ENCODE peak calls at places on chromosomes 12 and 14, in five cellular contexts. One of them, this sample, is unnamed. For H3K9me3, the result is how much of the 10 kb centered on the place peaks cover.

GRCh38 chr12:98821849-98822248 is 176.8 kb downstream of the APAF1 start:
- DNase-seq in CD8-positive, alpha-beta T cell: no peak
- DNase-seq in right lobe of liver: no peak
- DNase-seq in pancreas: no peak
- DNase-seq in ovary: peak
- DNase-seq in this sample: no peak

GRCh38 chr14:68466491-68466977 is 326.3 kb downstream of the ZFP36L1 start:
- DNase-seq in pancreas: no peak
- DNase-seq in ovary: no peak
- DNase-seq in right lobe of liver: no peak
- DNase-seq in CD8-positive, alpha-beta T cell: no peak
- DNase-seq in this sample: peak

GRCh38 chr14:56081139-56081538 is 37.1 kb upstream of the PELI2 start:
- DNase-seq in CD8-positive, alpha-beta T cell: no peak
- DNase-seq in pancreas: no peak
- DNase-seq in right lobe of liver: no peak
- DNase-seq in ovary: no peak
- DNase-seq in this sample: no peak

GRCh38 chr14:106277503-106277902 is 751.1 kb downstream of the TMEM121 start:
- DNase-seq in ovary: no peak
- DNase-seq in pancreas: no peak
- DNase-seq in CD8-positive, alpha-beta T cell: no peak
- DNase-seq in right lobe of liver: no peak
- DNase-seq in this sample: no peak

GRCh38 chr14:85444685-85445084 is 85.3 kb upstream of the FLRT2 start:
- DNase-seq in CD8-positive, alpha-beta T cell: no peak
- DNase-seq in right lobe of liver: no peak
- DNase-seq in ovary: no peak
- DNase-seq in pancreas: no peak
- DNase-seq in this sample: no peak

GRCh38 chr12:109723311-109723791 is 9.7 kb downstream of the FAM222A start:
- DNase-seq in CD8-positive, alpha-beta T cell: no peak
- DNase-seq in pancreas: peak
- DNase-seq in ovary: no peak
- DNase-seq in right lobe of liver: peak
- DNase-seq in this sample: no peak

GRCh38 chr12:26143291-26143690 is 18.5 kb upstream of the BHLHE41 start:
- DNase-seq in right lobe of liver: no peak
- DNase-seq in ovary: no peak
- DNase-seq in pancreas: no peak
- DNase-seq in CD8-positive, alpha-beta T cell: no peak
- DNase-seq in this sample: no peak

GRCh38 chr12:28787151-28787550 is 361.9 kb upstream of the FAR2 start:
- DNase-seq in right lobe of liver: no peak
- DNase-seq in pancreas: no peak
- DNase-seq in CD8-positive, alpha-beta T cell: no peak
- DNase-seq in ovary: no peak
- DNase-seq in this sample: no peak

GRCh38 chr12:117119592-117120198 is 20.5 kb upstream of the TESC start:
- DNase-seq in right lobe of liver: no peak
- DNase-seq in pancreas: no peak
- DNase-seq in ovary: no peak
- DNase-seq in CD8-positive, alpha-beta T cell: no peak
- DNase-seq in this sample: no peak

GRCh38 chr12:54587315-54587821 is 1.1 kb downstream of the PPP1R1A start:
- DNase-seq in pancreas: no peak
- DNase-seq in ovary: peak
- DNase-seq in right lobe of liver: peak
- DNase-seq in CD8-positive, alpha-beta T cell: no peak
- DNase-seq in this sample: no peak

GRCh38 chr12:69553626-69554248 is 31.5 kb upstream of the CCT2 start:
- DNase-seq in CD8-positive, alpha-beta T cell: no peak
- DNase-seq in right lobe of liver: no peak
- DNase-seq in pancreas: no peak
- DNase-seq in ovary: no peak
- DNase-seq in this sample: no peak

GRCh38 chr12:121711925-121712461 is 559 bp upstream of the TMEM120B start:
- DNase-seq in right lobe of liver: peak
- DNase-seq in ovary: no peak
- DNase-seq in pancreas: peak
- DNase-seq in CD8-positive, alpha-beta T cell: no peak
- DNase-seq in this sample: no peak

GRCh38 chr14:69356903-69357543 is 41.1 kb downstream of the ERH start:
- DNase-seq in right lobe of liver: no peak
- DNase-seq in pancreas: no peak
- DNase-seq in ovary: no peak
- DNase-seq in CD8-positive, alpha-beta T cell: no peak
- DNase-seq in this sample: no peak

DNA sequence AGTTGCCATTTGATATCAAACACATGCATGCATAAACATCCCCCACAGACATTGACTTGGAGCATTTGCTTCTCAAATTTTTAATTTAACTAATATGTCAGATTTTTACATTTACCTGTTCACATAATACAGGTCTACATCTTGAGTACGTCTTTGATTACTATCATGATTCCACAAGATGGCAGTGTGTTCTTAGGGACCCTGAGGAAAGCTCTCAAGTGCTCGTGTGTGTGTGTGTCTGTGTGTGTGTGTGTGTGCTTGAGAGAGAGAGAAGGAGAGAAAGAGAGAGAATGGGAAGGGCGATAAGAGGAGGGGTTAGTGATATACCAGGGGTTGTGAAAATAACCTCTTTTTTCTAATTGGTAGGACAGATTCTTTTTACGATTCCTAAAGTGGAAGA is 167.1 kb upstream of the OR4E1 start:
- DNase-seq in ovary: no peak
- DNase-seq in right lobe of liver: no peak
- DNase-seq in CD8-positive, alpha-beta T cell: no peak
- DNase-seq in pancreas: no peak
- DNase-seq in this sample: no peak
- TF ChIP-seq CTCF in ovary: no peak
- TF ChIP-seq CTCF in right lobe of liver: no peak
- TF ChIP-seq CTCF in CD8-positive, alpha-beta T cell: no peak
- TF ChIP-seq CTCF in pancreas: no peak
- TF ChIP-seq CTCF in this sample: peak

DNA sequence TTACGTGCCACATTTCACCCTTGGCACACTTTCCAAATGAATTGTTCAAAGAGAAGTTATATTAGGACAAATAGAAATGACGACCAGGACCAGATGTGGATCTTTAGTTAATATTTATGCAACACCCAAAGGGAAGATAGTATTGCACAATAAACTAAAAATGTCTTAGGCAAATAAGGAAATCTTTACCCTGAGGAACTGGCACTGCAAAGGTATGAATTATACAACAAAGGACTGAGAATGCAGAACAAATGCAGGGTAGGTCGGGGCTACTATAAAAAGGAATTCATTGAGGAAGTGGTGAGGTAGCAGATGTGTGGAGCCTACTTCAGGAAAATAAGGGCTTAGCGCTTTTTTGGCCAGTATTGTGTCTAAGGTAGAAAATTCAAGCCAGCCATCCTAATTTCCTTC is 3.9 kb upstream of the TMTC2 start:
- DNase-seq in ovary: no peak
- DNase-seq in CD8-positive, alpha-beta T cell: no peak
- DNase-seq in right lobe of liver: no peak
- DNase-seq in pancreas: no peak
- DNase-seq in this sample: no peak
- H3K27ac ChIP-seq in ovary: no peak
- H3K27ac ChIP-seq in CD8-positive, alpha-beta T cell: no peak
- H3K27ac ChIP-seq in right lobe of liver: no peak
- H3K27ac ChIP-seq in pancreas: peak
- H3K27ac ChIP-seq in this sample: no peak

GRCh38 chr14:84237881-84238280 is 1292.1 kb upstream of the FLRT2 start:
- DNase-seq in CD8-positive, alpha-beta T cell: no peak
- DNase-seq in ovary: no peak
- DNase-seq in right lobe of liver: no peak
- DNase-seq in pancreas: no peak
- DNase-seq in this sample: no peak
- H3K9me3 ChIP-seq in CD8-positive, alpha-beta T cell: under half
- H3K9me3 ChIP-seq in ovary: under half
- H3K9me3 ChIP-seq in right lobe of liver: under half
- H3K9me3 ChIP-seq in pancreas: under half
- H3K9me3 ChIP-seq in this sample: under half

GRCh38 chr12:17588968-17589367 is 501.0 kb downstream of the RERGL start:
- DNase-seq in pancreas: no peak
- DNase-seq in ovary: no peak
- DNase-seq in right lobe of liver: no peak
- DNase-seq in CD8-positive, alpha-beta T cell: no peak
- DNase-seq in this sample: no peak
- TF ChIP-seq CTCF in pancreas: no peak
- TF ChIP-seq CTCF in ovary: no peak
- TF ChIP-seq CTCF in right lobe of liver: peak
- TF ChIP-seq CTCF in CD8-positive, alpha-beta T cell: no peak
- TF ChIP-seq CTCF in this sample: no peak

GRCh38 chr12:92140919-92141536 is 4.6 kb downstream of the BTG1 start:
- DNase-seq in CD8-positive, alpha-beta T cell: no peak
- DNase-seq in right lobe of liver: no peak
- DNase-seq in pancreas: no peak
- DNase-seq in ovary: no peak
- DNase-seq in this sample: no peak

GRCh38 chr12:92143280-92143679 is 2.4 kb downstream of the BTG1 start:
- DNase-seq in right lobe of liver: no peak
- DNase-seq in pancreas: no peak
- DNase-seq in CD8-positive, alpha-beta T cell: no peak
- DNase-seq in ovary: no peak
- DNase-seq in this sample: no peak

GRCh38 chr12:92142251-92142896 is 3.3 kb downstream of the BTG1 start:
- DNase-seq in pancreas: no peak
- DNase-seq in right lobe of liver: no peak
- DNase-seq in ovary: no peak
- DNase-seq in CD8-positive, alpha-beta T cell: no peak
- DNase-seq in this sample: no peak

GRCh38 chr12:92139634-92140555 is 5.8 kb downstream of the BTG1 start:
- DNase-seq in ovary: no peak
- DNase-seq in right lobe of liver: no peak
- DNase-seq in pancreas: no peak
- DNase-seq in CD8-positive, alpha-beta T cell: no peak
- DNase-seq in this sample: no peak

DNA sequence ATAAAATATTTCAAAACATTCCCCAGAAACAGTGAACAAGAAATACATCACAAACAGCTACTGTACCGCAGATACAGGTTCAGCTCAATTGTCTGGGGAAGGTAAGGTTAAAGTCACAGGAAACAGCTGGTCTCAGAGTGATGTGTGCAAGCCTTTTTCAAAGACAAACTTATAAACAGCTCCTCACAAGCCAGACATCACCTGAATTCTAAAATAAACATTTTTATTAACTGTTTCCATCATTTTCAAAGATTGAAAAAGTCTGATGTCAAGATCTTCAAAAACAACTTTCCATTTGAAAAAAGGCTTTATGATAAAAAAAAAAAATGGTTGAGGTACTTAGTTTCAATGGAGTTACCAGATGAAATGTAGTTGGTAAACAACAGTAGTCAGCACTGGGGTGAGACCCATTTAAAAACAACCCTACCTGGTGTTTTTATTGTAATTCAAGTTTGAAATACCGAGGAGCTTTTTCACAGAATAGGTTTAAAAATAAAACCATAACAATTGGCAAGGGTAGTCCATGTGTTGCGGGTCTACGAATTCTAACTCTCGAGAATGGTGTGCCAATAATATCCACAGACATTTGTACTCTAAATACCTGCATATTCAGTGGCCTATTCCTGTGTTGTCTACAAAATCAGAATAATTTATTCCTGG is 3.9 kb downstream of the BTG1 start:
- DNase-seq in pancreas: no peak
- DNase-seq in ovary: no peak
- DNase-seq in CD8-positive, alpha-beta T cell: no peak
- DNase-seq in right lobe of liver: no peak
- DNase-seq in this sample: no peak
- H3K27ac ChIP-seq in pancreas: peak
- H3K27ac ChIP-seq in ovary: no peak
- H3K27ac ChIP-seq in CD8-positive, alpha-beta T cell: peak
- H3K27ac ChIP-seq in right lobe of liver: peak
- H3K27ac ChIP-seq in this sample: peak

GRCh38 chr12:132952371-132953162 is 3.5 kb downstream of the ZNF605 start:
- DNase-seq in pancreas: no peak
- DNase-seq in right lobe of liver: no peak
- DNase-seq in CD8-positive, alpha-beta T cell: no peak
- DNase-seq in ovary: no peak
- DNase-seq in this sample: no peak
- H3K9me3 ChIP-seq in pancreas: under half
- H3K9me3 ChIP-seq in right lobe of liver: under half
- H3K9me3 ChIP-seq in CD8-positive, alpha-beta T cell: under half
- H3K9me3 ChIP-seq in ovary: under half
- H3K9me3 ChIP-seq in this sample: under half

GRCh38 chr12:49019435-49020317 is 1.1 kb upstream of the PRKAG1 start:
- DNase-seq in ovary: peak
- DNase-seq in pancreas: no peak
- DNase-seq in right lobe of liver: no peak
- DNase-seq in CD8-positive, alpha-beta T cell: no peak
- DNase-seq in this sample: no peak
- TF ChIP-seq CTCF in ovary: no peak
- TF ChIP-seq CTCF in pancreas: no peak
- TF ChIP-seq CTCF in right lobe of liver: no peak
- TF ChIP-seq CTCF in CD8-positive, alpha-beta T cell: no peak
- TF ChIP-seq CTCF in this sample: peak

GRCh38 chr12:106739815-106740552 is 34.5 kb upstream of the RIC8B start:
- DNase-seq in pancreas: no peak
- DNase-seq in ovary: no peak
- DNase-seq in CD8-positive, alpha-beta T cell: no peak
- DNase-seq in right lobe of liver: no peak
- DNase-seq in this sample: no peak
- H3K27ac ChIP-seq in pancreas: peak
- H3K27ac ChIP-seq in ovary: no peak
- H3K27ac ChIP-seq in CD8-positive, alpha-beta T cell: no peak
- H3K27ac ChIP-seq in right lobe of liver: no peak
- H3K27ac ChIP-seq in this sample: no peak

DNA sequence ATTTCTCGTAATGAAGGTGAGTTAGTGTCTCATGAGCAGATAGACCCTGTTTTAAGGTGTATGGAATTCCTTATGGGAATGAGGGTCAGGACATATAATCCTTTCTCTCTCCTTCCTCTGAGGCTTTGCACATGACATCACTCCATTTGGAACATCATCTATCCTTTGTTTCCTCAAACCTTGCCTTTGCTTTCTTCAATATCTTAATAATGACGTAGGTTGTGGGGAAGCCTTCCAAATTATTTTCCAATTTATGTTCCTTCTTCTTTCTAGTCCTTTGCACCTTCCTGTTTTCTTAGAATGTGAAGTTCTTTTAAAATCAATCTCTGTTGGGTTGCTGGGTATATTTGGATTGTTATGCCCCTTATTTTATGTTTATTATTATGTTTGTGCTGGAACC is 502.9 kb upstream of the STXBP6 start:
- DNase-seq in CD8-positive, alpha-beta T cell: no peak
- DNase-seq in ovary: no peak
- DNase-seq in pancreas: no peak
- DNase-seq in right lobe of liver: no peak
- DNase-seq in this sample: no peak
- H3K9me3 ChIP-seq in CD8-positive, alpha-beta T cell: under half
- H3K9me3 ChIP-seq in ovary: under half
- H3K9me3 ChIP-seq in pancreas: under half
- H3K9me3 ChIP-seq in right lobe of liver: under half
- H3K9me3 ChIP-seq in this sample: under half

This sample was measured in RWPE2.